ENCODE peak calls at places on chromosomes 11 and 22, in four cellular contexts. B is BJ, K is prostate gland, H is fibroblast of mammary gland. N is an unnamed sample.

GRCh38 chr22:44351685-44352377 is 39.1 kb upstream of the SHISAL1 start:
- DNase-seq in B (peak), K (peak), H (peak), N (peak)

GRCh38 chr11:14418801-14419417 is 59.9 kb upstream of the RRAS2 start:
- DNase-seq in B (no peak), K (no peak), H (peak), N (peak)

GRCh38 chr11:24837112-24837511 is 340.3 kb downstream of the LUZP2 start:
- DNase-seq in B (no peak), K (no peak), H (no peak), N (no peak)

GRCh38 chr11:76339217-76339616 is 41.7 kb downstream of the THAP12 start:
- DNase-seq in B (no peak), K (no peak), H (peak), N (no peak)

GRCh38 chr11:115364892-115365291 is 139.3 kb downstream of the CADM1 start:
- DNase-seq in B (no peak), K (no peak), H (no peak), N (no peak)

GRCh38 chr22:24550028-24550901 is 4.7 kb downstream of the GUCD1 start:
- DNase-seq in B (no peak), K (no peak), H (no peak), N (no peak)

GRCh38 chr22:39472570-39473556 is 16.1 kb downstream of the MGAT3 start:
- DNase-seq in B (no peak), K (no peak), H (no peak), N (no peak)

GRCh38 chr11:83019888-83020579 is 51.7 kb downstream of the RAB30 start:
- DNase-seq in B (no peak), K (peak), H (no peak), N (peak)

GRCh38 chr11:86511086-86511551 is 136.4 kb downstream of the CCDC81 start:
- DNase-seq in B (no peak), K (no peak), H (peak), N (peak)

GRCh38 chr11:131499199-131499598 is 128.8 kb downstream of the NTM start:
- DNase-seq in B (no peak), K (no peak), H (no peak), N (no peak)

GRCh38 chr11:76768091-76769047 is 14.8 kb upstream of the TSKU start:
- DNase-seq in B (no peak), K (peak), H (peak), N (peak)

GRCh38 chr11:6812391-6813005 is 13.0 kb upstream of the OR6A2 start:
- DNase-seq in B (no peak), K (peak), H (peak), N (peak)

GRCh38 chr11:40316171-40316570 is 1143.3 kb downstream of the LRRC4C start:
- DNase-seq in B (no peak), K (no peak), H (no peak), N (peak)

GRCh38 chr11:46333129-46333947 is 13.9 kb upstream of the DGKZ start:
- DNase-seq in B (no peak), K (no peak), H (no peak), N (no peak)

GRCh38 chr11:69293819-69294505 is at the start of gene MYEOV:
- DNase-seq in B (no peak), K (no peak), H (peak), N (peak)

GRCh38 chr11:122101625-122102291 is 14.3 kb downstream of the BLID start:
- DNase-seq in B (peak), K (peak), H (peak), N (peak)

GRCh38 chr11:292211-293121 is 3.5 kb downstream of the PGGHG start:
- DNase-seq in B (no peak), K (no peak), H (no peak), N (no peak)

GRCh38 chr22:31091106-31091975 is 10.2 kb downstream of the SMTN start:
- DNase-seq in B (no peak), K (no peak), H (no peak), N (no peak)

GRCh38 chr11:117010808-117011540 is 87.3 kb downstream of the SIK3 start:
- DNase-seq in B (peak), K (no peak), H (peak), N (peak)

GRCh38 chr11:10876168-10876567 is 18.3 kb upstream of the ZBED5 start:
- DNase-seq in B (no peak), K (no peak), H (no peak), N (no peak)

GRCh38 chr22:46587492-46588278 is 32.5 kb upstream of the GRAMD4 start:
- DNase-seq in B (no peak), K (no peak), H (no peak), N (no peak)

GRCh38 chr22:47168900-47169800 is 406.7 kb downstream of the TBC1D22A start:
- DNase-seq in B (no peak), K (no peak), H (peak), N (no peak)

GRCh38 chr22:36222887-36223450 is 16.4 kb downstream of the APOL2 start:
- DNase-seq in B (no peak), K (no peak), H (no peak), N (no peak)

GRCh38 chr22:24063361-24063760 is 52.3 kb downstream of the CABIN1 start:
- DNase-seq in B (no peak), K (no peak), H (no peak), N (no peak)

GRCh38 chr11:65918211-65919150 is at the start of gene C11orf68:
- DNase-seq in B (no peak), K (no peak), H (no peak), N (peak)

GRCh38 chr11:65917434-65918210 is 1.2 kb downstream of the C11orf68 start:
- DNase-seq in B (no peak), K (no peak), H (no peak), N (no peak)

GRCh38 chr11:65921033-65921555 is 1.9 kb downstream of the DRAP1 start:
- DNase-seq in B (no peak), K (no peak), H (no peak), N (no peak)

GRCh38 chr11:65920035-65920802 is 993 bp downstream of the DRAP1 start:
- DNase-seq in B (no peak), K (no peak), H (no peak), N (no peak)

GRCh38 chr11:65919151-65920034 is at the start of gene DRAP1:
- DNase-seq in B (peak), K (peak), H (peak), N (peak)
- TF ChIP-seq CTCF in B (no peak), K (peak), H (no peak), N (no peak)

DNA sequence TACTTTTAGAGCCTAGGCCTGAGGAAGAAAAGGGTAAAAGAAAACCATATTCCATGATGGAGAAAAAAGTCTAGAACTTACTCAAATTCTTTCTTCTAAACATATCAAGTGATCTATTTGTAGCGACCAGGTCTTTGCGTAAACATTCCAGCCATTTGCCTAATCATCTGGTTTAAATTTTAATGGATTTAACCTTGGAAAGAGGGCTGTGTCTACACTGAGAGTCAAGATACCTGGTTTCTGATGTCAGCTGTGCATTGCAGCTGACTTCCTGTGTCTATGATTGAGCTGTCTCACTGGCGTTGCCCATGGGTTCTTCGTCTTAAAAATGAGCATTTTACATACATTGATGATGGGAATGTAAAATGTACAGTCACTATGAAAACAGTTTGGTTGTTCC is 10.0 kb upstream of the TMEM123 start:
- DNase-seq in B (no peak), K (no peak), H (no peak), N (no peak)
- H3K4me3 ChIP-seq in B (no peak), K (no peak), H (no peak), N (no peak)

DNA sequence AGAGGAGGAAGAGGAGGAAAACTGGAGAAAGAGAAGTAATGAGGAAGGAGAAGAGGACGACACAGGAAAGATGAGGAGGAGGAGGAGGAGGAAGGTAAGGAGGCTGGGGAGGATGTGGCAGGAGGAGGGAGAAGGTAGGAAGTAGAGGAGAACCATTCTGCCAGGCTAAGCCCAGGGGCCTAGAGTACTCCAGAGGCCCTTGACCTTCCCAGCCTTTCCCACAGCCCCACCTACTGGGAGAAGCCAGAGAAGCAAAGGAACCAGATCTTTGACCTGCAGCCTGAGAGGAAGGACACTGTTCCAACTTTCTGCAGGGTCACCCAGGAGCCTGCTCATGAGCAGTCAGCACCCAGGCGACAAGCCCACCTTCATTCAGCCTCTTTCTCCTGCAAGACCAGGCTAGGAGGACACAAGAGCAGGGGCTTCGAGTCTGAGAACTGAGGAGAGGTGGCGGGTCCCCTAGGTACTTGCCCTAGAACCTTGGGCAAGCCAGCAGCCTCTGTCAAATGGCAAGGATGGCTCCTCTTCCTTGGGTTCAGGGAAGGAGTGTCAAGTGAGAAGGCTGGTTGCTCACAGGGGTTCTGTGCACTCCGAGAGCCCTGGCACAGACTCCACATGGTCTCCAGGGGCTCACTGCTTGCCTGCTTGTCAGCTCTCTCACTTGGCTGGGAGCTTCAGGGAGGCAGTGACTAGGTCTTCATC is 27.9 kb upstream of the OAF start:
- DNase-seq in B (no peak), K (no peak), H (peak), N (peak)
- TF ChIP-seq CTCF in B (peak), K (no peak), H (peak), N (peak)

GRCh38 chr11:2834893-2835767 is 50.4 kb downstream of the CDKN1C start:
- DNase-seq in B (no peak), K (no peak), H (peak), N (peak)
- H3K4me3 ChIP-seq in B (no peak), K (no peak), H (no peak), N (no peak)

DNA sequence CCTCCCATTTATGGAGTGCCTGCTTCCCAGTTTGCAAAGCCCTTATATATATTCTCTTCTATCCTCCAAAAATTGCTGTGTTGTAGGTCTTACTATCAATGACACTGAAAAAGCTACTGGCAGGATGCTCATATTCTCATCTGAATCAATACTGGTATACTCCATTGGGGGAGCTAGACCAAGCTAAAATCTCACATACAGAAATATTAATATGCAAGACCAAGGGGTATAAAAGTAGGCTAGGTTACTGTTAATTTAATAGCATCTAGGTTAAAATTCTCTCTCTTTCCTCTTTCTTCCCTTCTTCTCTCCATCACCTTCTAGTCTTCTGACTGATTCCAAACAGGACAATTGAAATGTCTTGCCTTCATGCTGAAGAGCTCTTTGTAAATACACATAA is 17.1 kb upstream of the BDNF start:
- DNase-seq in B (no peak), K (no peak), H (peak), N (peak)
- TF ChIP-seq CTCF in B (peak), K (no peak), H (peak), N (peak)

DNA sequence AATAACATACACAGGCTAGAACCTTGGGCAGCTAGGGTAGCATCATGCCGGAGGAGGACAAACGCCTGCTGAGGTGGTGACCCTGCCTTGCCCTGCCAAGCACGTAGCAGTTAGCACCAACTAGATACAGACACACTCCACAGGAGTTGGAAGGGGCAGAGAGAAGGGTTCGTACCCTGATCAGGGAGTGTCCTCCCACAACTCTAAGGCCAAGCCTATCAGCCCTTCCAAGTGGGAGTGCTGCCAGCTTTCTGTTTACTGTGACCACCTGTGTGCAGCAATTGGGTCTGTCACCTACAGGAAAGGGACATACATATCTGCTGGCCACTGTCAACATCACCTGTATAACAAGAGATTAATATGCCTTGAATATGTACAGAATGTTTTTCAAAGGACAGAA is 1.9 kb upstream of the THAP7 start:
- DNase-seq in B (no peak), K (no peak), H (no peak), N (no peak)
- H3K4me3 ChIP-seq in B (no peak), K (no peak), H (no peak), N (no peak)

GRCh38 chr11:12088047-12088481 is 22.3 kb upstream of the MICAL2 start:
- DNase-seq in B (no peak), K (peak), H (peak), N (peak)
- TF ChIP-seq CTCF in B (peak), K (no peak), H (peak), N (peak)

DNA sequence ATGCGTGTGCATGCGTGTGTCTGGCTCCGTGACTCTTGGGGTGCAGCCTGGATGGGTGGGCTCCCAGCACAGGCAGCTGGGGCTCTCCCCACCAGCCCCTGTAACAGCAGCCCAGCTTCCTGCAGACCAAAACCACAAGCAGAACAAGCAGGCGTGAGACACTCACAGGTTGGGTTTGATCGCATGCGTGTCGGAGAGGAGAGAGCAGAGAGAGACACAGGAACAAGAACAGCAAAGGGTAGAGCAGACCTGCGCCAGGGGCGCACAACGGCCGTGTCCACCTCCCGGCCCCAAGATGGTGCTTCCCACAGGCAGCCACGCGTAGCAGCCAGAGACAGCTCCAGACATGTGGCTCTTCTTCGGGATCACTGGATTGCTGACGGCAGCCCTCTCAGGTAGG is at the start of gene CD6:
- DNase-seq in B (no peak), K (no peak), H (no peak), N (no peak)
- H3K4me3 ChIP-seq in B (no peak), K (no peak), H (no peak), N (no peak)

GRCh38 chr22:37726240-37726887 is 29.5 kb downstream of the TRIOBP start:
- DNase-seq in B (no peak), K (no peak), H (peak), N (peak)
- TF ChIP-seq CTCF in B (peak), K (no peak), H (peak), N (no peak)

GRCh38 chr22:27999876-28000275 is 80.8 kb upstream of the PITPNB start:
- DNase-seq in B (no peak), K (no peak), H (no peak), N (no peak)
- H3K4me3 ChIP-seq in B (no peak), K (no peak), H (no peak), N (no peak)